ENCODE peak calls at places on chromosomes 3 and 15, in four cellular contexts. E is sciatic nerve; Y is amniotic stem cell; F is effector memory CD8-positive, alpha-beta T cell. C is an unnamed sample.
A peak's percentile ranks its signal among the peaks of the same experiment; 100 is the strongest.

GRCh38 chr3:36944641-36945270 is at the start of gene TRANK1:
- DNase-seq in E (peak; percentile 82), Y (no peak), F (peak; percentile 84), C (no peak)

GRCh38 chr3:134312873-134313838 is 61.1 kb downstream of the AMOTL2 start:
- DNase-seq in E (peak; percentile 82), Y (no peak), F (no peak), C (no peak)

GRCh38 chr3:11096266-11097135 is 57.8 kb upstream of the HRH1 start:
- DNase-seq in E (peak; percentile 83), Y (peak; percentile 67), F (no peak), C (peak; percentile 68)

GRCh38 chr15:78640840-78641733 is at the start of gene CHRNB4:
- DNase-seq in E (no peak), Y (no peak), F (no peak), C (no peak)

GRCh38 chr3:133487920-133488540 is 85.5 kb upstream of the CDV3 start:
- DNase-seq in E (no peak), Y (no peak), F (peak; percentile 51), C (no peak)

GRCh38 chr3:156723182-156723619 is 48.8 kb downstream of the TIPARP start:
- DNase-seq in E (no peak), Y (no peak), F (no peak), C (peak; percentile 13)

GRCh38 chr15:74202461-74203401 is at the start of gene STRA6:
- DNase-seq in E (no peak), Y (no peak), F (no peak), C (no peak)

GRCh38 chr3:127645371-127646015 is 16.5 kb downstream of the PODXL2 start:
- DNase-seq in E (no peak), Y (no peak), F (no peak), C (no peak)

GRCh38 chr3:135975053-135975452 is 9.5 kb downstream of the PPP2R3A start:
- DNase-seq in E (no peak), Y (no peak), F (no peak), C (no peak)

GRCh38 chr3:194205675-194206133 is 69.8 kb downstream of the HES1 start:
- DNase-seq in E (no peak), Y (no peak), F (no peak), C (no peak)

GRCh38 chr3:177830411-177830849 is 633.1 kb upstream of the TBL1XR1 start:
- DNase-seq in E (no peak), Y (no peak), F (no peak), C (peak; percentile 84)

C was measured in HS-5.